ENCODE peak calls at places on chromosomes 11 and 22, in nine cellular contexts. One of them, this sample, is unnamed.

GRCh38 chr22:46009730-46010129 is 32.8 kb upstream of the WNT7B start:
- DNase-seq in bronchial epithelial cell: no peak
- DNase-seq in lower lobe of right lung: peak; percentile 45
- DNase-seq in coronary artery: no peak
- DNase-seq in body of pancreas: no peak
- DNase-seq in tibial nerve: no peak
- DNase-seq in astrocyte of the cerebellum: no peak
- DNase-seq in upper lobe of right lung: peak; percentile 58
- DNase-seq in fibroblast of mammary gland: no peak
- DNase-seq in this sample: no peak

GRCh38 chr11:65743928-65744698 is 23.5 kb upstream of the RNASEH2C start:
- DNase-seq in lower lobe of right lung: no peak
- DNase-seq in body of pancreas: peak; percentile 72
- DNase-seq in upper lobe of right lung: no peak
- DNase-seq in astrocyte of the cerebellum: no peak
- DNase-seq in coronary artery: no peak
- DNase-seq in bronchial epithelial cell: no peak
- DNase-seq in fibroblast of mammary gland: peak; percentile 68
- DNase-seq in tibial nerve: no peak
- DNase-seq in this sample: peak; percentile 20

GRCh38 chr11:34757026-34757451 is 136.1 kb downstream of the EHF start:
- DNase-seq in body of pancreas: no peak
- DNase-seq in upper lobe of right lung: no peak
- DNase-seq in astrocyte of the cerebellum: no peak
- DNase-seq in coronary artery: no peak
- DNase-seq in fibroblast of mammary gland: peak; percentile 62
- DNase-seq in lower lobe of right lung: no peak
- DNase-seq in tibial nerve: no peak
- DNase-seq in bronchial epithelial cell: peak; percentile 96
- DNase-seq in this sample: no peak

GRCh38 chr11:134139873-134140331 is 71.0 kb downstream of the JAM3 start:
- DNase-seq in tibial nerve: peak; percentile 52
- DNase-seq in coronary artery: no peak
- DNase-seq in astrocyte of the cerebellum: peak; percentile 83
- DNase-seq in fibroblast of mammary gland: peak; percentile 86
- DNase-seq in bronchial epithelial cell: peak; percentile 69
- DNase-seq in body of pancreas: peak; percentile 65
- DNase-seq in upper lobe of right lung: no peak
- DNase-seq in lower lobe of right lung: no peak
- DNase-seq in this sample: peak; percentile 92

GRCh38 chr11:63766501-63767270 is 1.9 kb downstream of the ZFTA start:
- DNase-seq in fibroblast of mammary gland: no peak
- DNase-seq in astrocyte of the cerebellum: no peak
- DNase-seq in upper lobe of right lung: no peak
- DNase-seq in lower lobe of right lung: no peak
- DNase-seq in bronchial epithelial cell: no peak
- DNase-seq in coronary artery: no peak
- DNase-seq in tibial nerve: no peak
- DNase-seq in body of pancreas: no peak
- DNase-seq in this sample: no peak

GRCh38 chr11:35911616-35912165 is 32.2 kb upstream of the LDLRAD3 start:
- DNase-seq in lower lobe of right lung: no peak
- DNase-seq in tibial nerve: no peak
- DNase-seq in coronary artery: no peak
- DNase-seq in astrocyte of the cerebellum: no peak
- DNase-seq in bronchial epithelial cell: no peak
- DNase-seq in upper lobe of right lung: no peak
- DNase-seq in body of pancreas: no peak
- DNase-seq in fibroblast of mammary gland: no peak
- DNase-seq in this sample: no peak

GRCh38 chr22:21989049-21989448 is 6.5 kb upstream of the TOP3B start:
- DNase-seq in coronary artery: no peak
- DNase-seq in upper lobe of right lung: no peak
- DNase-seq in body of pancreas: no peak
- DNase-seq in astrocyte of the cerebellum: no peak
- DNase-seq in tibial nerve: no peak
- DNase-seq in fibroblast of mammary gland: no peak
- DNase-seq in bronchial epithelial cell: no peak
- DNase-seq in lower lobe of right lung: no peak
- DNase-seq in this sample: no peak

GRCh38 chr22:37634505-37635002 is 4.9 kb upstream of the SH3BP1 start:
- DNase-seq in fibroblast of mammary gland: no peak
- DNase-seq in upper lobe of right lung: no peak
- DNase-seq in body of pancreas: no peak
- DNase-seq in bronchial epithelial cell: no peak
- DNase-seq in astrocyte of the cerebellum: no peak
- DNase-seq in tibial nerve: no peak
- DNase-seq in coronary artery: no peak
- DNase-seq in lower lobe of right lung: no peak
- DNase-seq in this sample: peak; percentile 11

GRCh38 chr11:19892876-19893275 is 180.2 kb downstream of the NAV2 start:
- DNase-seq in upper lobe of right lung: no peak
- DNase-seq in lower lobe of right lung: no peak
- DNase-seq in bronchial epithelial cell: no peak
- DNase-seq in tibial nerve: no peak
- DNase-seq in body of pancreas: no peak
- DNase-seq in coronary artery: no peak
- DNase-seq in astrocyte of the cerebellum: no peak
- DNase-seq in fibroblast of mammary gland: peak; percentile 16
- DNase-seq in this sample: peak; percentile 74

GRCh38 chr22:35306350-35306967 is 6.8 kb downstream of the TOM1 start:
- DNase-seq in coronary artery: no peak
- DNase-seq in upper lobe of right lung: peak; percentile 19
- DNase-seq in tibial nerve: no peak
- DNase-seq in bronchial epithelial cell: no peak
- DNase-seq in lower lobe of right lung: no peak
- DNase-seq in astrocyte of the cerebellum: no peak
- DNase-seq in fibroblast of mammary gland: no peak
- DNase-seq in body of pancreas: no peak
- DNase-seq in this sample: no peak

GRCh38 chr22:44369241-44369652 is 56.5 kb upstream of the SHISAL1 start:
- DNase-seq in upper lobe of right lung: peak; percentile 53
- DNase-seq in fibroblast of mammary gland: no peak
- DNase-seq in coronary artery: peak; percentile 53
- DNase-seq in lower lobe of right lung: peak; percentile 35
- DNase-seq in astrocyte of the cerebellum: no peak
- DNase-seq in tibial nerve: no peak
- DNase-seq in body of pancreas: no peak
- DNase-seq in bronchial epithelial cell: no peak
- DNase-seq in this sample: no peak

GRCh38 chr22:48496226-48496845 is 1331.3 kb downstream of the BRD1 start:
- DNase-seq in upper lobe of right lung: peak; percentile 46
- DNase-seq in body of pancreas: no peak
- DNase-seq in astrocyte of the cerebellum: no peak
- DNase-seq in tibial nerve: no peak
- DNase-seq in fibroblast of mammary gland: no peak
- DNase-seq in bronchial epithelial cell: no peak
- DNase-seq in lower lobe of right lung: peak; percentile 22
- DNase-seq in coronary artery: no peak
- DNase-seq in this sample: no peak

GRCh38 chr22:47049078-47049609 is 286.7 kb downstream of the TBC1D22A start:
- DNase-seq in astrocyte of the cerebellum: no peak
- DNase-seq in lower lobe of right lung: peak; percentile 21
- DNase-seq in coronary artery: no peak
- DNase-seq in body of pancreas: no peak
- DNase-seq in fibroblast of mammary gland: no peak
- DNase-seq in bronchial epithelial cell: no peak
- DNase-seq in tibial nerve: no peak
- DNase-seq in upper lobe of right lung: peak; percentile 40
- DNase-seq in this sample: no peak

GRCh38 chr11:91921974-91922373 is 302.6 kb upstream of the FAT3 start:
- DNase-seq in bronchial epithelial cell: peak; percentile 55
- DNase-seq in lower lobe of right lung: no peak
- DNase-seq in body of pancreas: no peak
- DNase-seq in tibial nerve: no peak
- DNase-seq in upper lobe of right lung: no peak
- DNase-seq in fibroblast of mammary gland: no peak
- DNase-seq in astrocyte of the cerebellum: no peak
- DNase-seq in coronary artery: no peak
- DNase-seq in this sample: no peak

GRCh38 chr22:19120829-19121630 is 1.2 kb downstream of the DGCR2 start:
- DNase-seq in coronary artery: no peak
- DNase-seq in tibial nerve: no peak
- DNase-seq in bronchial epithelial cell: peak; percentile 68
- DNase-seq in body of pancreas: peak; percentile 81
- DNase-seq in fibroblast of mammary gland: peak; percentile 40
- DNase-seq in lower lobe of right lung: peak; percentile 76
- DNase-seq in upper lobe of right lung: peak; percentile 79
- DNase-seq in astrocyte of the cerebellum: no peak
- DNase-seq in this sample: peak; percentile 32

GRCh38 chr11:21949741-21950413 is 243.0 kb upstream of the ANO5 start:
- DNase-seq in lower lobe of right lung: no peak
- DNase-seq in coronary artery: no peak
- DNase-seq in astrocyte of the cerebellum: no peak
- DNase-seq in bronchial epithelial cell: peak; percentile 40
- DNase-seq in upper lobe of right lung: no peak
- DNase-seq in body of pancreas: no peak
- DNase-seq in tibial nerve: no peak
- DNase-seq in fibroblast of mammary gland: no peak
- DNase-seq in this sample: no peak

GRCh38 chr22:45757068-45757467 is 85.4 kb downstream of the ATXN10 start:
- DNase-seq in bronchial epithelial cell: no peak
- DNase-seq in tibial nerve: no peak
- DNase-seq in body of pancreas: peak; percentile 23
- DNase-seq in upper lobe of right lung: no peak
- DNase-seq in lower lobe of right lung: no peak
- DNase-seq in fibroblast of mammary gland: no peak
- DNase-seq in coronary artery: no peak
- DNase-seq in astrocyte of the cerebellum: peak; percentile 20
- DNase-seq in this sample: peak; percentile 51

GRCh38 chr22:26066534-26066933 is 102.7 kb upstream of the SEZ6L start:
- DNase-seq in astrocyte of the cerebellum: no peak
- DNase-seq in coronary artery: no peak
- DNase-seq in body of pancreas: no peak
- DNase-seq in tibial nerve: no peak
- DNase-seq in upper lobe of right lung: no peak
- DNase-seq in lower lobe of right lung: no peak
- DNase-seq in bronchial epithelial cell: no peak
- DNase-seq in fibroblast of mammary gland: no peak
- DNase-seq in this sample: no peak

GRCh38 chr11:15127341-15127740 is 12.6 kb downstream of the INSC start:
- DNase-seq in fibroblast of mammary gland: peak; percentile 98
- DNase-seq in bronchial epithelial cell: peak; percentile 96
- DNase-seq in tibial nerve: no peak
- DNase-seq in astrocyte of the cerebellum: no peak
- DNase-seq in upper lobe of right lung: no peak
- DNase-seq in body of pancreas: no peak
- DNase-seq in coronary artery: no peak
- DNase-seq in lower lobe of right lung: no peak
- DNase-seq in this sample: peak; percentile 75

GRCh38 chr11:125404136-125404810 is 91.8 kb downstream of the FEZ1 start:
- DNase-seq in coronary artery: no peak
- DNase-seq in lower lobe of right lung: no peak
- DNase-seq in bronchial epithelial cell: no peak
- DNase-seq in astrocyte of the cerebellum: no peak
- DNase-seq in upper lobe of right lung: no peak
- DNase-seq in body of pancreas: no peak
- DNase-seq in tibial nerve: no peak
- DNase-seq in fibroblast of mammary gland: no peak
- DNase-seq in this sample: no peak

GRCh38 chr11:125402436-125402835 is 93.6 kb downstream of the FEZ1 start:
- DNase-seq in fibroblast of mammary gland: peak; percentile 58
- DNase-seq in bronchial epithelial cell: peak; percentile 15
- DNase-seq in upper lobe of right lung: no peak
- DNase-seq in coronary artery: no peak
- DNase-seq in lower lobe of right lung: no peak
- DNase-seq in astrocyte of the cerebellum: no peak
- DNase-seq in tibial nerve: no peak
- DNase-seq in body of pancreas: no peak
- DNase-seq in this sample: peak; percentile 83

GRCh38 chr11:125401746-125402145 is 94.3 kb downstream of the FEZ1 start:
- DNase-seq in upper lobe of right lung: no peak
- DNase-seq in fibroblast of mammary gland: no peak
- DNase-seq in body of pancreas: no peak
- DNase-seq in astrocyte of the cerebellum: no peak
- DNase-seq in lower lobe of right lung: no peak
- DNase-seq in coronary artery: no peak
- DNase-seq in tibial nerve: no peak
- DNase-seq in bronchial epithelial cell: no peak
- DNase-seq in this sample: peak; percentile 69

GRCh38 chr11:125407046-125407445 is 89.0 kb downstream of the FEZ1 start:
- DNase-seq in upper lobe of right lung: no peak
- DNase-seq in fibroblast of mammary gland: no peak
- DNase-seq in bronchial epithelial cell: no peak
- DNase-seq in body of pancreas: no peak
- DNase-seq in coronary artery: no peak
- DNase-seq in lower lobe of right lung: no peak
- DNase-seq in tibial nerve: no peak
- DNase-seq in astrocyte of the cerebellum: no peak
- DNase-seq in this sample: peak; percentile 35

GRCh38 chr11:125404811-125405481 is 91.1 kb downstream of the FEZ1 start:
- DNase-seq in lower lobe of right lung: peak; percentile 74
- DNase-seq in tibial nerve: peak; percentile 57
- DNase-seq in bronchial epithelial cell: peak; percentile 20
- DNase-seq in coronary artery: peak; percentile 84
- DNase-seq in astrocyte of the cerebellum: no peak
- DNase-seq in upper lobe of right lung: peak; percentile 85
- DNase-seq in body of pancreas: peak; percentile 69
- DNase-seq in fibroblast of mammary gland: peak; percentile 33
- DNase-seq in this sample: peak; percentile 58
- TF ChIP-seq CTCF in lower lobe of right lung: peak; percentile 94
- TF ChIP-seq CTCF in tibial nerve: peak; percentile 96
- TF ChIP-seq CTCF in bronchial epithelial cell: peak; percentile 98
- TF ChIP-seq CTCF in coronary artery: peak; percentile 100
- TF ChIP-seq CTCF in astrocyte of the cerebellum: peak; percentile 98
- TF ChIP-seq CTCF in upper lobe of right lung: peak; percentile 95
- TF ChIP-seq CTCF in body of pancreas: peak; percentile 81
- TF ChIP-seq CTCF in fibroblast of mammary gland: peak; percentile 81
- TF ChIP-seq CTCF in this sample: peak; percentile 99

GRCh38 chr22:24559471-24559870 is 3.7 kb downstream of the SNRPD3 start:
- DNase-seq in bronchial epithelial cell: no peak
- DNase-seq in tibial nerve: no peak
- DNase-seq in body of pancreas: no peak
- DNase-seq in upper lobe of right lung: no peak
- DNase-seq in coronary artery: no peak
- DNase-seq in lower lobe of right lung: no peak
- DNase-seq in fibroblast of mammary gland: no peak
- DNase-seq in astrocyte of the cerebellum: no peak
- DNase-seq in this sample: no peak
- H3K4me3 ChIP-seq in bronchial epithelial cell: no peak overlapping the region
- H3K4me3 ChIP-seq in tibial nerve: no peak overlapping the region
- H3K4me3 ChIP-seq in body of pancreas: no peak overlapping the region
- H3K4me3 ChIP-seq in upper lobe of right lung: no peak overlapping the region
- H3K4me3 ChIP-seq in coronary artery: no peak overlapping the region
- H3K4me3 ChIP-seq in lower lobe of right lung: no peak overlapping the region
- H3K4me3 ChIP-seq in fibroblast of mammary gland: no peak overlapping the region
- H3K4me3 ChIP-seq in astrocyte of the cerebellum: no peak overlapping the region
- H3K4me3 ChIP-seq in this sample: no peak overlapping the region

GRCh38 chr11:269146-269890 is 8.9 kb upstream of the NLRP6 start:
- DNase-seq in bronchial epithelial cell: peak; percentile 45
- DNase-seq in lower lobe of right lung: no peak
- DNase-seq in upper lobe of right lung: no peak
- DNase-seq in coronary artery: no peak
- DNase-seq in fibroblast of mammary gland: peak; percentile 10
- DNase-seq in body of pancreas: no peak
- DNase-seq in astrocyte of the cerebellum: no peak
- DNase-seq in tibial nerve: no peak
- DNase-seq in this sample: no peak
- TF ChIP-seq CTCF in bronchial epithelial cell: no peak
- TF ChIP-seq CTCF in lower lobe of right lung: no peak
- TF ChIP-seq CTCF in upper lobe of right lung: no peak
- TF ChIP-seq CTCF in coronary artery: no peak
- TF ChIP-seq CTCF in fibroblast of mammary gland: no peak
- TF ChIP-seq CTCF in body of pancreas: peak; percentile 9
- TF ChIP-seq CTCF in astrocyte of the cerebellum: no peak
- TF ChIP-seq CTCF in tibial nerve: peak; percentile 9
- TF ChIP-seq CTCF in this sample: no peak

GRCh38 chr11:12112731-12113130 is 2.3 kb downstream of the MICAL2 start:
- DNase-seq in upper lobe of right lung: no peak
- DNase-seq in astrocyte of the cerebellum: no peak
- DNase-seq in fibroblast of mammary gland: no peak
- DNase-seq in coronary artery: no peak
- DNase-seq in bronchial epithelial cell: no peak
- DNase-seq in lower lobe of right lung: no peak
- DNase-seq in body of pancreas: no peak
- DNase-seq in tibial nerve: no peak
- DNase-seq in this sample: no peak
- H3K4me3 ChIP-seq in upper lobe of right lung: peak overlapping the region; percentile 77
- H3K4me3 ChIP-seq in astrocyte of the cerebellum: peak overlapping the region; percentile 4
- H3K4me3 ChIP-seq in fibroblast of mammary gland: no peak overlapping the region
- H3K4me3 ChIP-seq in coronary artery: peak overlapping the region; percentile 94
- H3K4me3 ChIP-seq in bronchial epithelial cell: no peak overlapping the region
- H3K4me3 ChIP-seq in lower lobe of right lung: no peak overlapping the region
- H3K4me3 ChIP-seq in body of pancreas: no peak overlapping the region
- H3K4me3 ChIP-seq in tibial nerve: no peak overlapping the region
- H3K4me3 ChIP-seq in this sample: peak overlapping the region; percentile 89